ENCODE peak calls at places on chromosome 16, in nine cellular contexts. C, G, P, X, H, W, E, J and D are unnamed samples.

GRCh38 chr16:8756755-8757154 is 40.7 kb downstream of the TMEM186 start:
- DNase-seq in P (no peak), C (no peak), J (no peak), E (no peak), X (peak; percentile 16), H (no peak), W (no peak), G (peak; percentile 9), D (no peak)

GRCh38 chr16:77971306-77972131 is 50.8 kb upstream of the CLEC3A start:
- DNase-seq in E (no peak), X (peak; percentile 81), C (peak; percentile 96), H (peak; percentile 83), G (peak; percentile 90), P (peak; percentile 67), J (peak; percentile 78), W (peak; percentile 52), D (peak; percentile 83)

GRCh38 chr16:4679156-4679853 is 14.1 kb upstream of the NUDT16L1 start:
- DNase-seq in C (no peak), G (peak; percentile 79), E (no peak), W (no peak), P (peak; percentile 18), H (peak; percentile 76), X (no peak), J (peak; percentile 45), D (no peak)

GRCh38 chr16:8660841-8661301 is 13.5 kb upstream of the ABAT start:
- DNase-seq in P (peak; percentile 71), W (peak; percentile 53), H (peak; percentile 82), C (peak; percentile 94), J (peak; percentile 61), E (no peak), X (no peak), G (peak; percentile 87), D (peak; percentile 74)

GRCh38 chr16:64167851-64168770 is 953.8 kb downstream of the CDH11 start:
- DNase-seq in X (no peak), E (no peak), C (no peak), W (no peak), H (no peak), G (no peak), P (no peak), J (no peak), D (no peak)

GRCh38 chr16:10514369-10515055 is 65.9 kb downstream of the EMP2 start:
- DNase-seq in P (peak; percentile 73), G (no peak), X (no peak), H (peak; percentile 65), C (peak; percentile 79), E (no peak), J (peak; percentile 58), W (peak; percentile 55), D (peak; percentile 75)

GRCh38 chr16:19486744-19487325 is 35.1 kb downstream of the GDE1 start:
- DNase-seq in X (no peak), W (no peak), P (no peak), G (no peak), J (no peak), H (no peak), E (no peak), C (no peak), D (no peak)

GRCh38 chr16:12868169-12868568 is 33.2 kb upstream of the SHISA9 start:
- DNase-seq in E (no peak), H (no peak), C (no peak), W (no peak), J (no peak), X (no peak), G (no peak), P (no peak), D (no peak)

GRCh38 chr16:17358846-17359245 is 111.9 kb downstream of the XYLT1 start:
- DNase-seq in J (no peak), C (no peak), W (no peak), X (no peak), G (no peak), P (no peak), E (no peak), H (no peak), D (no peak)

GRCh38 chr16:54407596-54407995 is 121.0 kb upstream of the IRX3 start:
- DNase-seq in H (no peak), C (no peak), X (no peak), J (no peak), G (no peak), W (no peak), P (no peak), E (no peak), D (no peak)

GRCh38 chr16:72858611-72859493 is 189.1 kb downstream of the ZFHX3 start:
- DNase-seq in P (no peak), W (no peak), H (no peak), C (no peak), J (no peak), X (no peak), E (no peak), G (no peak), D (no peak)

GRCh38 chr16:4612977-4613635 is 1.6 kb downstream of the UBALD1 start:
- DNase-seq in J (no peak), P (no peak), E (no peak), G (peak; percentile 82), H (no peak), C (peak; percentile 35), W (no peak), X (no peak), D (no peak)

GRCh38 chr16:69936252-69936651 is 14.9 kb upstream of the CLEC18A start:
- DNase-seq in C (no peak), X (no peak), W (no peak), H (no peak), P (no peak), G (peak; percentile 37), J (no peak), E (no peak), D (no peak)

GRCh38 chr16:51637744-51638100 is 486.7 kb upstream of the SALL1 start:
- DNase-seq in G (no peak), E (no peak), C (no peak), H (no peak), X (no peak), J (no peak), W (no peak), P (no peak), D (no peak)

GRCh38 chr16:53457670-53458069 is 23.4 kb downstream of the RBL2 start:
- DNase-seq in G (no peak), H (no peak), P (no peak), W (no peak), C (no peak), J (no peak), E (no peak), X (no peak), D (no peak)

GRCh38 chr16:81582655-81583441 is 138.2 kb downstream of the CMIP start:
- DNase-seq in W (no peak), P (peak; percentile 79), H (no peak), E (no peak), C (no peak), X (no peak), G (no peak), J (no peak), D (no peak)

GRCh38 chr16:81410643-81411235 is 33.9 kb upstream of the CMIP start:
- DNase-seq in W (no peak), X (no peak), E (no peak), J (no peak), G (no peak), C (peak; percentile 57), P (no peak), H (no peak), D (no peak)

GRCh38 chr16:72172105-72173034 is at the start of gene PMFBP1:
- DNase-seq in W (peak; percentile 62), X (no peak), C (peak; percentile 36), H (no peak), P (peak; percentile 35), E (no peak), J (no peak), G (no peak), D (peak; percentile 66)

GRCh38 chr16:25734473-25735100 is 42.8 kb downstream of the HS3ST4 start:
- DNase-seq in E (no peak), P (no peak), C (no peak), H (no peak), W (no peak), J (no peak), G (no peak), X (no peak), D (no peak)
- TF ChIP-seq POLR2AphosphoS5 in E (no peak), P (no peak), C (no peak), H (no peak), W (no peak), J (no peak), G (no peak), X (no peak), D (no peak)

DNA sequence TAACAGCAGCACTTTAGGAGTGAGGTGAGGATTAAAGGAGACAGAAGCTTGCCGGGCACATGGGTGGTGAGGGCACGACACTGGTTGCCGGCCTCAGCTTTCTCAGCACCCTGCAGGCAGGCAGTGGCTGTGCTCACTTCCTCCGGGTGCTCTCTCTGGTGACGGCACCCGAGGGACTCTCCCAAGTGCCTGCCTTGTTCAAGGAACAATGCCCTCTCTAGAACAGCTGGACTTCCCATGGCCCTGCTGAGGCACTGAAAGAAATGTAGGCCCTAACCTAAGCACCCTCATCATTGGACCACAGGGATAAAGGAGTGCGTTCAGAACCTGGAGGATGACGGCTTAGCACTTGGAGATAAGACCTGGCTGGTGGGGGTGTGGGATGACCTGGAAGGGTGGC is 72.7 kb downstream of the N4BP1 start:
- DNase-seq in P (no peak), G (peak; percentile 82), H (no peak), E (no peak), C (no peak), W (no peak), J (no peak), X (no peak), D (peak; percentile 67)
- H3K27ac ChIP-seq in P (no peak overlapping the region), G (peak overlapping the region; percentile 68), H (peak overlapping the region; percentile 85), E (peak overlapping the region; percentile 68), C (no peak overlapping the region), W (no peak overlapping the region), J (peak overlapping the region; percentile 79), X (peak overlapping the region; percentile 84), D (peak overlapping the region; percentile 51)

GRCh38 chr16:30077656-30078055 is 1.9 kb downstream of the PPP4C start:
- DNase-seq in W (no peak), J (no peak), H (no peak), C (no peak), X (no peak), G (peak; percentile 54), P (no peak), E (no peak), D (no peak)
- H3K36me3 ChIP-seq in W (peaks cover 27% of the 10 kb centered on the region), J (peaks cover 12% of the 10 kb centered on the region), H (peaks cover 61% of the 10 kb centered on the region), C (peaks cover 9% of the 10 kb centered on the region), X (peaks cover 47% of the 10 kb centered on the region), G (peaks cover 55% of the 10 kb centered on the region), P (peaks cover 39% of the 10 kb centered on the region), E (peaks cover 61% of the 10 kb centered on the region), D (peaks cover 3% of the 10 kb centered on the region)

GRCh38 chr16:88956546-88957455 is 20.2 kb downstream of the CBFA2T3 start:
- DNase-seq in C (no peak), H (no peak), W (no peak), P (no peak), X (no peak), G (peak; percentile 76), E (no peak), J (no peak), D (no peak)
- TF ChIP-seq POLR2AphosphoS5 in C (no peak), H (no peak), W (no peak), P (no peak), X (no peak), G (no peak), E (no peak), J (no peak), D (no peak)